ENCODE peak calls at places on chromosomes 2 and 18, in five cellular contexts. T is H54, D is heart left ventricle, X is NB4, P is body of pancreas. J is an unnamed sample.

GRCh38 chr2:222671259-222672067 is at the start of gene MOGAT1:
- DNase-seq in T (no peak), D (peak; percentile 59), X (no peak), P (peak; percentile 66), J (no peak)

GRCh38 chr2:231701456-231702373 is 6.6 kb upstream of the PTMA start:
- DNase-seq in T (no peak), D (no peak), X (peak; percentile 49), P (peak; percentile 89), J (no peak)

GRCh38 chr2:119158563-119159347 is at the start of gene C1QL2:
- DNase-seq in T (no peak), D (no peak), X (no peak), P (no peak), J (no peak)

GRCh38 chr18:76736309-76736708 is 86.0 kb upstream of the ZNF236 start:
- DNase-seq in T (no peak), D (no peak), X (no peak), P (no peak), J (no peak)

GRCh38 chr2:226793615-226794014 is 6.0 kb downstream of the IRS1 start:
- DNase-seq in T (no peak), D (no peak), X (peak; percentile 15), P (no peak), J (no peak)

GRCh38 chr2:62895632-62896009 is 155.0 kb upstream of the OTX1 start:
- DNase-seq in T (no peak), D (no peak), X (no peak), P (no peak), J (no peak)

GRCh38 chr2:46041434-46041833 is 255.8 kb upstream of the EPAS1 start:
- DNase-seq in T (no peak), D (no peak), X (no peak), P (no peak), J (no peak)

GRCh38 chr2:112636605-112637288 is 9.0 kb upstream of the SLC20A1 start:
- DNase-seq in T (no peak), D (no peak), X (peak; percentile 80), P (no peak), J (no peak)

GRCh38 chr18:64090876-64091275 is 58.0 kb downstream of the LINC00305 start:
- DNase-seq in T (no peak), D (no peak), X (no peak), P (no peak), J (no peak)

GRCh38 chr2:150681120-150681796 is 193.8 kb upstream of the RND3 start:
- DNase-seq in T (no peak), D (no peak), X (peak; percentile 66), P (no peak), J (no peak)

GRCh38 chr2:98348066-98348561 is 1.9 kb downstream of the CNGA3 start:
- DNase-seq in T (no peak), D (no peak), X (peak; percentile 22), P (peak; percentile 31), J (no peak)

GRCh38 chr2:196985524-196986183 is 59.1 kb upstream of the PGAP1 start:
- DNase-seq in T (no peak), D (no peak), X (peak; percentile 84), P (no peak), J (no peak)

GRCh38 chr2:138059967-138060635 is 95.8 kb downstream of the HNMT start:
- DNase-seq in T (peak; percentile 4), D (peak; percentile 86), X (peak; percentile 30), P (peak; percentile 54), J (peak; percentile 37)

GRCh38 chr18:23857756-23858155 is 156.8 kb upstream of the TTC39C start:
- DNase-seq in T (no peak), D (no peak), X (no peak), P (peak; percentile 47), J (no peak)

GRCh38 chr2:188478724-188479123 is 187.1 kb downstream of the GULP1 start:
- DNase-seq in T (no peak), D (no peak), X (no peak), P (no peak), J (no peak)

GRCh38 chr2:203673933-203674332 is 32.5 kb upstream of the CD28 start:
- DNase-seq in T (no peak), D (no peak), X (peak; percentile 94), P (no peak), J (no peak)

GRCh38 chr2:200003444-200003843 is 48.1 kb downstream of the MAIP1 start:
- DNase-seq in T (no peak), D (no peak), X (no peak), P (no peak), J (no peak)

GRCh38 chr2:148603562-148603920 is 41.0 kb upstream of the EPC2 start:
- DNase-seq in T (no peak), D (no peak), X (no peak), P (no peak), J (no peak)

GRCh38 chr2:97662386-97662894 is 1.4 kb downstream of the ACTR1B start:
- DNase-seq in T (no peak), D (no peak), X (no peak), P (no peak), J (no peak)

GRCh38 chr2:29213871-29214341 is 98.7 kb downstream of the CLIP4 start:
- DNase-seq in T (no peak), D (no peak), X (no peak), P (no peak), J (no peak)

GRCh38 chr2:85851253-85851955 is 37.4 kb downstream of the ST3GAL5 start:
- DNase-seq in T (no peak), D (no peak), X (no peak), P (peak; percentile 72), J (no peak)

GRCh38 chr2:156671706-156672105 is 235.5 kb downstream of the GPD2 start:
- DNase-seq in T (no peak), D (no peak), X (no peak), P (no peak), J (no peak)

GRCh38 chr2:157468931-157469708 is 25.2 kb upstream of the CYTIP start:
- DNase-seq in T (no peak), D (no peak), X (peak; percentile 83), P (no peak), J (no peak)

DNA sequence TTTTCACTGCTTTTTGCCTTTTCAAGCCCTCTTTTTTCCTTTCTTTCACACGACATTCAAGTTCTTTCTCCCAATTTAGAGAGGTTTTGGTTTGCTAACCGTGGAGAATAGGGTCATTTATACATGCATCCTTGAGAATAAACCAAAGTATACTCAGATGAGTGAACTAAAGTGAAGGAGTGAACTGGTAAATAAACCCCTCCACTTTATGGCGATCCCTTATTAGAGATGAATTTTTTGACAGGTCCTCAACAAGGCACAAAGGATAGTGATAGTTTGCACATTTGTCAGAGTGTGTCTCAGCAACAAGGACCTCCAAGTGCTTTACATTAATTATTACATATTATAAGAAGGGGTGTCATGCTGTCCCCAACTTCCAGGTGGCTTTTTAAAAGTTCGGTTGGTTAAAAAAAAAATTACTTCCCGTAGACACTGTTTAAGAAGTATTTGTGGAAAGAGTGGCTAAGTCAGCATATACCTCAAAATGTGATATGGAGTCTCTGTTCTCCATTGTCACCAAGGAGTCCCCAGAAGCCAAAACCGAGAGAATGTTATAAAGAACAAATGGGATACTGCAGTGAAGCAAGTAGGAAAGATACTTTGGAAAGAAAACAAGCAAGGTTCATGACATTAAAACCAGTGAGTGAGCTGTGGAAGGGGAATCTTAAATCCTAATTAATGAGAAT is 1.7 kb upstream of the SLC40A1 start:
- DNase-seq in T (no peak), D (no peak), X (no peak), P (no peak), J (no peak)
- TF ChIP-seq POLR2A in T (no peak), D (no peak), X (no peak), P (no peak), J (no peak)

GRCh38 chr2:159797468-159798375 is at the start of gene CD302:
- DNase-seq in T (peak; percentile 60), D (peak; percentile 86), X (peak; percentile 82), P (peak; percentile 75), J (peak; percentile 56)
- TF ChIP-seq POLR2A in T (peak; percentile 73), D (no peak), X (peak; percentile 47), P (peak; percentile 59), J (peak; percentile 30)

GRCh38 chr2:191245869-191246531 is 796 bp downstream of the MYO1B start:
- DNase-seq in T (no peak), D (peak; percentile 78), X (peak; percentile 77), P (peak; percentile 81), J (no peak)

GRCh38 chr2:191243154-191243553 is 2.0 kb upstream of the MYO1B start:
- DNase-seq in T (no peak), D (no peak), X (no peak), P (no peak), J (no peak)

GRCh38 chr2:191244350-191244749 is 854 bp upstream of the MYO1B start:
- DNase-seq in T (no peak), D (no peak), X (no peak), P (no peak), J (no peak)

GRCh38 chr2:191246820-191247380 is 1.7 kb downstream of the MYO1B start:
- DNase-seq in T (no peak), D (no peak), X (no peak), P (no peak), J (no peak)

GRCh38 chr2:191245046-191245868 is at the start of gene MYO1B:
- DNase-seq in T (no peak), D (peak; percentile 80), X (peak; percentile 90), P (peak; percentile 94), J (peak; percentile 17)
- TF ChIP-seq POLR2A in T (no peak), D (no peak), X (peak; percentile 53), P (peak; percentile 68), J (peak; percentile 31)

DNA sequence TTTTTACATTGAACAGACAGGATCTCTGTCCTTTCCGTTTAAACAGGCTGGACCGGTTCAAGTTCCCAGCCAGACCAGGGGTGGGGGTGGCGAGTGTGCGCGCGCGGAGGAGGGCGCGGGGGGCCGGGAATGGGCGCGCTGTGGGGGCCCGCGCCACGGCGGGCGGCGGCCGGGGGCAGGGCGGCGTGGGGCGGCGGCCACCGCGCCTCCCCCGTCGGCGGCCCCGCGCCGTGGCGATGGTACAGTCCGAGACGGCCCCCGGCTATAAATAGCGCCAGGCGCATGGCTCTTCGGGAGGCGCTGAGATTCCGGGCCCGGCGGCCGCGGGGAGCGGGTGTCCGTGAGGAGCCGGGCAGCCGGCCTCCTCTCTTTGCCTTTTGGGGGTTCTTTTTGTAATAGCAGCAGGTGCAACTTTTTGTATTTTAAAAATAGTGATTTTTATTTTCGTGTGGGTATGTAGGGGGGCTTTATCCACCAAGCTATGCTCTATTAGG is 434 bp upstream of the CELF4 start:
- DNase-seq in T (peak; percentile 39), D (peak; percentile 71), X (no peak), P (peak; percentile 65), J (no peak)
- TF ChIP-seq POLR2A in T (no peak), D (no peak), X (no peak), P (peak; percentile 80), J (no peak)

GRCh38 chr2:223944704-223945531 is at the start of gene WDFY1:
- DNase-seq in T (peak; percentile 83), D (peak; percentile 93), X (peak; percentile 92), P (peak; percentile 91), J (peak; percentile 67)
- TF ChIP-seq POLR2A in T (peak; percentile 98), D (no peak), X (peak; percentile 63), P (peak; percentile 85), J (peak; percentile 79)

DNA sequence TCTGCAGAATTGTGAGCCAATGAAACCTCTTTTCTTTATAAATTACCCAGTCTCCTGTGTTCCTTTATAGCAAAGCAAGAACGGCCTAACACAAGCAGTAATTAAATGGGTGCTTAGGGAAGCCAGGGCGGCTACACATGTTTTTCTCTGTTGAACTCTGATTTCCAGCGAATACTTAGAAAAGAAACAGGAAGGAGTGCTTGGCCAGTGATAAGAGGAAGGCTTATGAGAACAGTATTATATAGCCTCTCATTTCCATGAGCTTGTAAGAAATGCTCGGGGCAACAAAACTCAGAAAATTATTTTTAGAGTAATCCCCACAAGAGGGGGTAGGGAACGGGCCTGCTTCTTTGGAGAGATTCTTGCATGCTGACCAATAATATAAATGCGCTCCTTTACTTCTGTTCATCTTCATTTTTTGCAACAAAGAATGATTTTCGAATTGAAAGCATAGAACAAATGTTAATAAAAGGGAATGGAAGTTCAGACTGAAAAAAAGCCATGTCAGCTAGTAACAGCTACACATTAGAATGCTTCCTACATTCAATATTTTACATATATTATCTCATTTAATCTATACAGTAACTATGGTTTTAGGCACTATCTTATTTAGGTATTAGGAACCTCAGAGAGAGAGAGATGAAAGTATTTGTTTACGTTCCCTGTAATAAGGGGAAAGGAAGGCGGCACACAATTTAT is 49.7 kb upstream of the CCDC85A start:
- DNase-seq in T (no peak), D (no peak), X (no peak), P (no peak), J (no peak)
- TF ChIP-seq POLR2A in T (no peak), D (no peak), X (no peak), P (no peak), J (no peak)